ENCODE peak calls at places on chromosome 18, in nine cellular contexts. L is HepG2, F is AG04450, Z is tibial artery, B is GM23338, M is sigmoid colon, X is AG09309, D is fibroblast of villous mesenchyme, P is neural crest cell. Q is an unnamed sample.

GRCh38 chr18:23244431-23244830 is 109.1 kb downstream of the CABLES1 start:
- DNase-seq in L (no peak), F (no peak), Z (no peak), B (no peak), M (no peak), X (no peak), D (peak), P (no peak), Q (no peak)

GRCh38 chr18:58761970-58762780 is 90.9 kb downstream of the MALT1 start:
- DNase-seq in L (no peak), F (no peak), Z (peak), B (no peak), M (no peak), X (no peak), D (no peak), P (no peak), Q (no peak)

GRCh38 chr18:79770826-79771225 is 26.9 kb upstream of the KCNG2 start:
- DNase-seq in L (no peak), F (no peak), Z (peak), B (no peak), M (peak), X (no peak), D (no peak), P (no peak), Q (no peak)

GRCh38 chr18:79918089-79919011 is 33.1 kb downstream of the SLC66A2 start:
- DNase-seq in L (no peak), F (no peak), Z (peak), B (no peak), M (peak), X (no peak), D (no peak), P (no peak), Q (no peak)

GRCh38 chr18:63741769-63742168 is 33.4 kb upstream of the SERPINB7 start:
- DNase-seq in L (no peak), F (no peak), Z (no peak), B (peak), M (no peak), X (peak), D (peak), P (no peak), Q (peak)

GRCh38 chr18:68414407-68414806 is 300.5 kb downstream of the TMX3 start:
- DNase-seq in L (no peak), F (no peak), Z (no peak), B (peak), M (no peak), X (no peak), D (no peak), P (no peak), Q (no peak)

GRCh38 chr18:21123290-21123926 is 11.8 kb upstream of the ROCK1 start:
- DNase-seq in L (no peak), F (no peak), Z (no peak), B (no peak), M (no peak), X (no peak), D (no peak), P (no peak), Q (no peak)

GRCh38 chr18:24208270-24209035 is 69.6 kb downstream of the CABYR start:
- DNase-seq in L (no peak), F (no peak), Z (no peak), B (peak), M (no peak), X (no peak), D (no peak), P (no peak), Q (no peak)

GRCh38 chr18:73244411-73244810 is 376.6 kb upstream of the NETO1 start:
- DNase-seq in L (no peak), F (peak), Z (no peak), B (no peak), M (no peak), X (no peak), D (peak), P (no peak), Q (no peak)

GRCh38 chr18:41227993-41228392 is 727.0 kb upstream of the PIK3C3 start:
- DNase-seq in L (no peak), F (no peak), Z (no peak), B (no peak), M (no peak), X (no peak), D (no peak), P (no peak), Q (no peak)

GRCh38 chr18:31064130-31064529 is 21.6 kb upstream of the DSC3 start:
- DNase-seq in L (no peak), F (no peak), Z (no peak), B (no peak), M (no peak), X (no peak), D (no peak), P (no peak), Q (peak)

GRCh38 chr18:62979172-62979571 is 263.8 kb downstream of the PHLPP1 start:
- DNase-seq in L (no peak), F (peak), Z (no peak), B (no peak), M (no peak), X (peak), D (peak), P (no peak), Q (peak)

GRCh38 chr18:3871687-3872086 is 421.7 kb downstream of the TGIF1 start:
- DNase-seq in L (no peak), F (no peak), Z (no peak), B (no peak), M (no peak), X (no peak), D (no peak), P (no peak), Q (no peak)

GRCh38 chr18:22847392-22847791 is 85.7 kb upstream of the RBBP8 start:
- DNase-seq in L (no peak), F (no peak), Z (no peak), B (peak), M (no peak), X (peak), D (peak), P (no peak), Q (no peak)

GRCh38 chr18:44681039-44681595 is 429 bp downstream of the SETBP1 start:
- DNase-seq in L (no peak), F (no peak), Z (no peak), B (no peak), M (no peak), X (no peak), D (no peak), P (no peak), Q (no peak)

GRCh38 chr18:78625895-78626294 is 353.7 kb upstream of the SALL3 start:
- DNase-seq in L (no peak), F (no peak), Z (no peak), B (no peak), M (no peak), X (no peak), D (no peak), P (no peak), Q (no peak)

GRCh38 chr18:2988041-2988794 is 24.7 kb downstream of the LPIN2 start:
- DNase-seq in L (no peak), F (peak), Z (no peak), B (no peak), M (no peak), X (peak), D (peak), P (no peak), Q (peak)

GRCh38 chr18:195651-196050 is 37.3 kb downstream of the USP14 start:
- DNase-seq in L (no peak), F (no peak), Z (no peak), B (no peak), M (no peak), X (no peak), D (no peak), P (no peak), Q (no peak)

GRCh38 chr18:9998330-9998729 is 84.5 kb downstream of the VAPA start:
- DNase-seq in L (no peak), F (no peak), Z (no peak), B (no peak), M (no peak), X (no peak), D (no peak), P (no peak), Q (no peak)

GRCh38 chr18:9876867-9877654 is 8.7 kb upstream of the TXNDC2 start:
- DNase-seq in L (peak), F (peak), Z (peak), B (peak), M (no peak), X (peak), D (peak), P (no peak), Q (peak)

GRCh38 chr18:58615150-58616132 is 13.4 kb downstream of the ALPK2 start:
- DNase-seq in L (no peak), F (no peak), Z (no peak), B (no peak), M (no peak), X (no peak), D (no peak), P (no peak), Q (no peak)

GRCh38 chr18:23071285-23071684 is 64.0 kb upstream of the CABLES1 start:
- DNase-seq in L (no peak), F (no peak), Z (no peak), B (no peak), M (peak), X (no peak), D (no peak), P (no peak), Q (no peak)

GRCh38 chr18:67783215-67783946 is 266.9 kb upstream of the DSEL start:
- DNase-seq in L (no peak), F (no peak), Z (no peak), B (no peak), M (no peak), X (peak), D (peak), P (no peak), Q (peak)

GRCh38 chr18:44895176-44895798 is 214.6 kb downstream of the SETBP1 start:
- DNase-seq in L (no peak), F (peak), Z (no peak), B (no peak), M (no peak), X (peak), D (peak), P (no peak), Q (peak)

GRCh38 chr18:23238651-23239349 is 103.5 kb downstream of the CABLES1 start:
- DNase-seq in L (no peak), F (no peak), Z (no peak), B (peak), M (no peak), X (no peak), D (peak), P (no peak), Q (no peak)

GRCh38 chr18:30387401-30387800 is 655.1 kb downstream of the DSC3 start:
- DNase-seq in L (no peak), F (no peak), Z (no peak), B (peak), M (no peak), X (no peak), D (no peak), P (no peak), Q (peak)

GRCh38 chr18:45342166-45342565 is 273.1 kb upstream of the SLC14A2 start:
- DNase-seq in L (no peak), F (no peak), Z (no peak), B (no peak), M (no peak), X (no peak), D (no peak), P (no peak), Q (no peak)

GRCh38 chr18:36828157-36828629 is 609 bp downstream of the TPGS2 start:
- DNase-seq in L (peak), F (no peak), Z (peak), B (peak), M (peak), X (no peak), D (peak), P (peak), Q (peak)

GRCh38 chr18:79506191-79507075 is 110.7 kb downstream of the NFATC1 start:
- DNase-seq in L (no peak), F (no peak), Z (peak), B (no peak), M (peak), X (no peak), D (peak), P (no peak), Q (no peak)

GRCh38 chr18:49476664-49477411 is 10.2 kb downstream of the C18orf32 start:
- DNase-seq in L (no peak), F (peak), Z (no peak), B (peak), M (no peak), X (peak), D (peak), P (no peak), Q (peak)

GRCh38 chr18:56639094-56639361 is 636 bp upstream of the TXNL1 start:
- DNase-seq in L (no peak), F (no peak), Z (no peak), B (peak), M (no peak), X (no peak), D (no peak), P (no peak), Q (no peak)

GRCh38 chr18:56635007-56635406 is 3.4 kb downstream of the TXNL1 start:
- DNase-seq in L (no peak), F (no peak), Z (no peak), B (no peak), M (no peak), X (no peak), D (no peak), P (no peak), Q (no peak)

GRCh38 chr18:56637897-56638231 is 528 bp downstream of the TXNL1 start:
- DNase-seq in L (no peak), F (no peak), Z (peak), B (peak), M (no peak), X (no peak), D (no peak), P (no peak), Q (peak)

GRCh38 chr18:56641714-56642331 is 3.4 kb upstream of the TXNL1 start:
- DNase-seq in L (peak), F (no peak), Z (no peak), B (no peak), M (no peak), X (no peak), D (peak), P (no peak), Q (no peak)

GRCh38 chr18:56638232-56639093 is at the start of gene TXNL1:
- DNase-seq in L (peak), F (peak), Z (peak), B (peak), M (peak), X (peak), D (peak), P (peak), Q (peak)
- TF ChIP-seq CTCF in L (no peak), F (no peak), Z (no peak), B (no peak), M (no peak), X (no peak), D (no peak), P (no peak), Q (no peak)

GRCh38 chr18:34322365-34323289 is 97.9 kb upstream of the NOL4 start:
- DNase-seq in L (peak), F (peak), Z (no peak), B (peak), M (no peak), X (no peak), D (peak), P (peak), Q (no peak)
- TF ChIP-seq CTCF in L (peak), F (peak), Z (peak), B (peak), M (no peak), X (no peak), D (peak), P (peak), Q (peak)

GRCh38 chr18:25915907-25916306 is 174.5 kb downstream of the SS18 start:
- DNase-seq in L (no peak), F (no peak), Z (no peak), B (peak), M (no peak), X (no peak), D (no peak), P (no peak), Q (no peak)
- TF ChIP-seq CTCF in L (no peak), F (peak), Z (no peak), B (peak), M (no peak), X (no peak), D (no peak), P (peak), Q (no peak)

GRCh38 chr18:74739926-74740325 is 142.3 kb downstream of the ZNF407 start:
- DNase-seq in L (peak), F (no peak), Z (no peak), B (peak), M (no peak), X (no peak), D (no peak), P (no peak), Q (no peak)
- TF ChIP-seq CTCF in L (peak), F (no peak), Z (no peak), B (no peak), M (no peak), X (no peak), D (no peak), P (no peak), Q (no peak)

GRCh38 chr18:76658627-76659026 is 163.6 kb upstream of the ZNF516 start:
- DNase-seq in L (no peak), F (no peak), Z (no peak), B (peak), M (no peak), X (no peak), D (no peak), P (peak), Q (no peak)
- TF ChIP-seq CTCF in L (peak), F (peak), Z (no peak), B (peak), M (no peak), X (peak), D (peak), P (peak), Q (no peak)

DNA sequence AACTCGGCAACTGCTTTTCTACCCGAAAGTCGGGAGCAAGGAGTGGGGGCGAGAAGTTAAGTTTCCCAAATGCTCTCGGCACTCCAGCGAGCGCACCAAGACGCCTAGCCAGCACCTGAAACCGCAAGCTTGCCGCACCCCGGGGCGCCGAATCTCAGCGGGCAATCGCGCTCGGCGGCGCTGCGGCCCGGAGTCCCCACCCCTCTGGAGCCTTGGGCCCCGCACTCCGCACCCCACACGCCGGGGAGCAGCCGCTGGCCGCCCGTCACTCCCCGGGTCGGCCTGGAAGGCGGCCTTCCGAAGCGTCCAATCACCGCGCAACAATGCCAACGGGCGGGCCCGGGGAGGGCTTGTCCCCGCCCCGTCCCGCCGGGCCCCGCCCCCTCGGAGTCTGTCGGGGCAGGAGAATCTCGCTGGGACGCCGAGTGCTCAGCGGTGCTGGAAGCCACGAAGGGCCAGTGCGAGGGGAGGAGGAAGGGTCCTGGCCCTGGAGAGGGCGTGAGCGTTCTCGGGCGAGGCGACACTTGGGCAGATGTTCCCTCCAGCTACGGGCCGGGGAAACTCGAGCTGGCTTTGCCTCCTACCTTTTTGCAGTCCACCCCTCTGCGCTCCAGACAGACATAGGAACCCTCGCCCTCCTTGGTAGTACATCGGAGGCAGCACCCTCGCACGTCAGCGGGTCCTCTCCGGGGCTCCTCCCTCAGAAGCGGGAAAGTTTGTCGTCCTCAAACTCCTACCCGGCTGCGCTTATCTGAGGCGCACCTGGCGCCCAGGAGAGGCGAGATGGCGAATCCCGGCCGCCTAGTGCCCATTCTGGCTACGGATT is 1.1 kb upstream of the ZBTB7C start:
- DNase-seq in L (peak), F (peak), Z (peak), B (peak), M (peak), X (no peak), D (peak), P (peak), Q (peak)
- TF ChIP-seq CTCF in L (no peak), F (no peak), Z (no peak), B (peak), M (no peak), X (no peak), D (no peak), P (peak), Q (no peak)

GRCh38 chr18:39685303-39685902 is 2119.8 kb upstream of the CELF4 start:
- DNase-seq in L (peak), F (no peak), Z (no peak), B (peak), M (no peak), X (no peak), D (no peak), P (peak), Q (no peak)

GRCh38 chr18:39675916-39676315 is 2110.3 kb upstream of the CELF4 start:
- DNase-seq in L (no peak), F (no peak), Z (no peak), B (no peak), M (no peak), X (no peak), D (peak), P (no peak), Q (no peak)

GRCh38 chr18:39675358-39675757 is 2109.8 kb upstream of the CELF4 start:
- DNase-seq in L (peak), F (peak), Z (no peak), B (no peak), M (no peak), X (peak), D (peak), P (no peak), Q (no peak)

GRCh38 chr18:39681061-39681460 is 2115.5 kb upstream of the CELF4 start:
- DNase-seq in L (no peak), F (no peak), Z (no peak), B (peak), M (no peak), X (no peak), D (no peak), P (no peak), Q (no peak)
- TF ChIP-seq CTCF in L (peak), F (no peak), Z (no peak), B (no peak), M (no peak), X (no peak), D (no peak), P (no peak), Q (no peak)

Q was measured in RWPE1.